ENCODE peak calls at places on chromosomes 11 and 22, in eight cellular contexts. One of them, this sample, is unnamed.

GRCh38 chr22:43777204-43777671 is 34.9 kb downstream of the EFCAB6 start:
- DNase-seq in ELR: peak; percentile 37
- DNase-seq in adrenal gland: no peak
- DNase-seq in ovary: no peak
- DNase-seq in astrocyte of the spinal cord: peak; percentile 21
- DNase-seq in choroid plexus epithelial cell: peak; percentile 27
- DNase-seq in Right ventricle myocardium superior: no peak
- DNase-seq in activated CD4-positive, alpha-beta T cell treated with anti-CD3 and anti-CD28 coated beads for 24 hours: no peak
- DNase-seq in this sample: no peak

GRCh38 chr11:78795862-78796261 is 221.2 kb upstream of the NARS2 start:
- DNase-seq in ELR: no peak
- DNase-seq in adrenal gland: no peak
- DNase-seq in ovary: no peak
- DNase-seq in astrocyte of the spinal cord: peak; percentile 82
- DNase-seq in choroid plexus epithelial cell: no peak
- DNase-seq in Right ventricle myocardium superior: no peak
- DNase-seq in activated CD4-positive, alpha-beta T cell treated with anti-CD3 and anti-CD28 coated beads for 24 hours: no peak
- DNase-seq in this sample: no peak

GRCh38 chr11:57240007-57240406 is 3.0 kb upstream of the APLNR start:
- DNase-seq in ELR: no peak
- DNase-seq in adrenal gland: no peak
- DNase-seq in ovary: no peak
- DNase-seq in astrocyte of the spinal cord: no peak
- DNase-seq in choroid plexus epithelial cell: no peak
- DNase-seq in Right ventricle myocardium superior: no peak
- DNase-seq in activated CD4-positive, alpha-beta T cell treated with anti-CD3 and anti-CD28 coated beads for 24 hours: no peak
- DNase-seq in this sample: no peak

GRCh38 chr22:30325724-30326703 is 727 bp downstream of the TBC1D10A start:
- DNase-seq in ELR: peak; percentile 55
- DNase-seq in adrenal gland: no peak
- DNase-seq in ovary: peak; percentile 52
- DNase-seq in astrocyte of the spinal cord: no peak
- DNase-seq in choroid plexus epithelial cell: no peak
- DNase-seq in Right ventricle myocardium superior: peak; percentile 57
- DNase-seq in activated CD4-positive, alpha-beta T cell treated with anti-CD3 and anti-CD28 coated beads for 24 hours: no peak
- DNase-seq in this sample: peak; percentile 49

GRCh38 chr11:17747131-17747955 is 12.8 kb downstream of the KCNC1 start:
- DNase-seq in ELR: no peak
- DNase-seq in adrenal gland: no peak
- DNase-seq in ovary: no peak
- DNase-seq in astrocyte of the spinal cord: no peak
- DNase-seq in choroid plexus epithelial cell: no peak
- DNase-seq in Right ventricle myocardium superior: no peak
- DNase-seq in activated CD4-positive, alpha-beta T cell treated with anti-CD3 and anti-CD28 coated beads for 24 hours: no peak
- DNase-seq in this sample: no peak

GRCh38 chr11:1744137-1744878 is 6.1 kb downstream of the IFITM10 start:
- DNase-seq in ELR: no peak
- DNase-seq in adrenal gland: peak; percentile 86
- DNase-seq in ovary: no peak
- DNase-seq in astrocyte of the spinal cord: no peak
- DNase-seq in choroid plexus epithelial cell: no peak
- DNase-seq in Right ventricle myocardium superior: peak; percentile 56
- DNase-seq in activated CD4-positive, alpha-beta T cell treated with anti-CD3 and anti-CD28 coated beads for 24 hours: no peak
- DNase-seq in this sample: no peak

GRCh38 chr11:67277231-67277961 is 11.1 kb downstream of the GRK2 start:
- DNase-seq in ELR: peak; percentile 72
- DNase-seq in adrenal gland: peak; percentile 90
- DNase-seq in ovary: peak; percentile 80
- DNase-seq in astrocyte of the spinal cord: peak; percentile 80
- DNase-seq in choroid plexus epithelial cell: peak; percentile 88
- DNase-seq in Right ventricle myocardium superior: peak; percentile 96
- DNase-seq in activated CD4-positive, alpha-beta T cell treated with anti-CD3 and anti-CD28 coated beads for 24 hours: peak; percentile 85
- DNase-seq in this sample: peak; percentile 82

GRCh38 chr11:128463975-128464374 is 123.4 kb downstream of the ETS1 start:
- DNase-seq in ELR: no peak
- DNase-seq in adrenal gland: no peak
- DNase-seq in ovary: no peak
- DNase-seq in astrocyte of the spinal cord: no peak
- DNase-seq in choroid plexus epithelial cell: no peak
- DNase-seq in Right ventricle myocardium superior: no peak
- DNase-seq in activated CD4-positive, alpha-beta T cell treated with anti-CD3 and anti-CD28 coated beads for 24 hours: no peak
- DNase-seq in this sample: no peak

GRCh38 chr11:6315811-6316425 is 4.4 kb downstream of the CAVIN3 start:
- DNase-seq in ELR: peak; percentile 77
- DNase-seq in adrenal gland: peak; percentile 78
- DNase-seq in ovary: peak; percentile 50
- DNase-seq in astrocyte of the spinal cord: peak; percentile 47
- DNase-seq in choroid plexus epithelial cell: peak; percentile 79
- DNase-seq in Right ventricle myocardium superior: peak; percentile 73
- DNase-seq in activated CD4-positive, alpha-beta T cell treated with anti-CD3 and anti-CD28 coated beads for 24 hours: no peak
- DNase-seq in this sample: peak; percentile 65

GRCh38 chr11:8683115-8683807 is 669 bp downstream of the RPL27A start:
- DNase-seq in ELR: no peak
- DNase-seq in adrenal gland: no peak
- DNase-seq in ovary: no peak
- DNase-seq in astrocyte of the spinal cord: no peak
- DNase-seq in choroid plexus epithelial cell: peak; percentile 36
- DNase-seq in Right ventricle myocardium superior: no peak
- DNase-seq in activated CD4-positive, alpha-beta T cell treated with anti-CD3 and anti-CD28 coated beads for 24 hours: no peak
- DNase-seq in this sample: no peak

GRCh38 chr11:16791494-16791961 is 53.1 kb downstream of the C11orf58 start:
- DNase-seq in ELR: peak; percentile 94
- DNase-seq in adrenal gland: peak; percentile 76
- DNase-seq in ovary: peak; percentile 27
- DNase-seq in astrocyte of the spinal cord: peak; percentile 96
- DNase-seq in choroid plexus epithelial cell: peak; percentile 96
- DNase-seq in Right ventricle myocardium superior: no peak
- DNase-seq in activated CD4-positive, alpha-beta T cell treated with anti-CD3 and anti-CD28 coated beads for 24 hours: no peak
- DNase-seq in this sample: no peak

GRCh38 chr22:35784633-35785032 is 67.0 kb downstream of the APOL5 start:
- DNase-seq in ELR: no peak
- DNase-seq in adrenal gland: no peak
- DNase-seq in ovary: no peak
- DNase-seq in astrocyte of the spinal cord: no peak
- DNase-seq in choroid plexus epithelial cell: no peak
- DNase-seq in Right ventricle myocardium superior: no peak
- DNase-seq in activated CD4-positive, alpha-beta T cell treated with anti-CD3 and anti-CD28 coated beads for 24 hours: no peak
- DNase-seq in this sample: no peak

GRCh38 chr11:105588001-105588400 is 21.9 kb upstream of the GRIA4 start:
- DNase-seq in ELR: peak; percentile 79
- DNase-seq in adrenal gland: no peak
- DNase-seq in ovary: no peak
- DNase-seq in astrocyte of the spinal cord: peak; percentile 81
- DNase-seq in choroid plexus epithelial cell: peak; percentile 80
- DNase-seq in Right ventricle myocardium superior: no peak
- DNase-seq in activated CD4-positive, alpha-beta T cell treated with anti-CD3 and anti-CD28 coated beads for 24 hours: no peak
- DNase-seq in this sample: no peak

GRCh38 chr22:11360632-11361031 is 4167.4 kb upstream of the OR11H1 start:
- DNase-seq in ELR: no peak
- DNase-seq in adrenal gland: no peak
- DNase-seq in ovary: no peak
- DNase-seq in astrocyte of the spinal cord: no peak
- DNase-seq in choroid plexus epithelial cell: no peak
- DNase-seq in Right ventricle myocardium superior: no peak
- DNase-seq in activated CD4-positive, alpha-beta T cell treated with anti-CD3 and anti-CD28 coated beads for 24 hours: no peak
- DNase-seq in this sample: no peak

GRCh38 chr22:20424937-20425587 is 12.6 kb downstream of the SCARF2 start:
- DNase-seq in ELR: peak; percentile 21
- DNase-seq in adrenal gland: no peak
- DNase-seq in ovary: no peak
- DNase-seq in astrocyte of the spinal cord: peak; percentile 67
- DNase-seq in choroid plexus epithelial cell: no peak
- DNase-seq in Right ventricle myocardium superior: peak; percentile 65
- DNase-seq in activated CD4-positive, alpha-beta T cell treated with anti-CD3 and anti-CD28 coated beads for 24 hours: no peak
- DNase-seq in this sample: no peak

GRCh38 chr11:105577645-105578044 is 32.2 kb upstream of the GRIA4 start:
- DNase-seq in ELR: peak; percentile 57
- DNase-seq in adrenal gland: no peak
- DNase-seq in ovary: no peak
- DNase-seq in astrocyte of the spinal cord: no peak
- DNase-seq in choroid plexus epithelial cell: peak; percentile 68
- DNase-seq in Right ventricle myocardium superior: no peak
- DNase-seq in activated CD4-positive, alpha-beta T cell treated with anti-CD3 and anti-CD28 coated beads for 24 hours: no peak
- DNase-seq in this sample: no peak

GRCh38 chr22:31122196-31122531 is 602 bp upstream of the INPP5J start:
- DNase-seq in ELR: no peak
- DNase-seq in adrenal gland: no peak
- DNase-seq in ovary: no peak
- DNase-seq in astrocyte of the spinal cord: no peak
- DNase-seq in choroid plexus epithelial cell: no peak
- DNase-seq in Right ventricle myocardium superior: no peak
- DNase-seq in activated CD4-positive, alpha-beta T cell treated with anti-CD3 and anti-CD28 coated beads for 24 hours: no peak
- DNase-seq in this sample: no peak

GRCh38 chr11:43269229-43269928 is 42.4 kb upstream of the API5 start:
- DNase-seq in ELR: no peak
- DNase-seq in adrenal gland: no peak
- DNase-seq in ovary: no peak
- DNase-seq in astrocyte of the spinal cord: no peak
- DNase-seq in choroid plexus epithelial cell: no peak
- DNase-seq in Right ventricle myocardium superior: peak; percentile 61
- DNase-seq in activated CD4-positive, alpha-beta T cell treated with anti-CD3 and anti-CD28 coated beads for 24 hours: no peak
- DNase-seq in this sample: no peak

GRCh38 chr11:12258451-12258850 is 118.9 kb upstream of the PARVA start:
- DNase-seq in ELR: peak; percentile 36
- DNase-seq in adrenal gland: no peak
- DNase-seq in ovary: no peak
- DNase-seq in astrocyte of the spinal cord: peak; percentile 41
- DNase-seq in choroid plexus epithelial cell: peak; percentile 55
- DNase-seq in Right ventricle myocardium superior: no peak
- DNase-seq in activated CD4-positive, alpha-beta T cell treated with anti-CD3 and anti-CD28 coated beads for 24 hours: no peak
- DNase-seq in this sample: no peak

GRCh38 chr22:46330426-46330825 is 5.1 kb upstream of the TRMU start:
- DNase-seq in ELR: no peak
- DNase-seq in adrenal gland: no peak
- DNase-seq in ovary: no peak
- DNase-seq in astrocyte of the spinal cord: no peak
- DNase-seq in choroid plexus epithelial cell: no peak
- DNase-seq in Right ventricle myocardium superior: no peak
- DNase-seq in activated CD4-positive, alpha-beta T cell treated with anti-CD3 and anti-CD28 coated beads for 24 hours: no peak
- DNase-seq in this sample: no peak

GRCh38 chr11:61528114-61528513 is 19.6 kb downstream of the LRRC10B start:
- DNase-seq in ELR: no peak
- DNase-seq in adrenal gland: no peak
- DNase-seq in ovary: no peak
- DNase-seq in astrocyte of the spinal cord: no peak
- DNase-seq in choroid plexus epithelial cell: no peak
- DNase-seq in Right ventricle myocardium superior: no peak
- DNase-seq in activated CD4-positive, alpha-beta T cell treated with anti-CD3 and anti-CD28 coated beads for 24 hours: no peak
- DNase-seq in this sample: no peak

GRCh38 chr22:49066619-49067018 is 761.1 kb downstream of the BRD1 start:
- DNase-seq in ELR: no peak
- DNase-seq in adrenal gland: no peak
- DNase-seq in ovary: no peak
- DNase-seq in astrocyte of the spinal cord: no peak
- DNase-seq in choroid plexus epithelial cell: no peak
- DNase-seq in Right ventricle myocardium superior: no peak
- DNase-seq in activated CD4-positive, alpha-beta T cell treated with anti-CD3 and anti-CD28 coated beads for 24 hours: no peak
- DNase-seq in this sample: no peak

GRCh38 chr11:111826322-111826950 is 44.9 kb downstream of the ALG9 start:
- DNase-seq in ELR: no peak
- DNase-seq in adrenal gland: no peak
- DNase-seq in ovary: no peak
- DNase-seq in astrocyte of the spinal cord: no peak
- DNase-seq in choroid plexus epithelial cell: peak; percentile 62
- DNase-seq in Right ventricle myocardium superior: no peak
- DNase-seq in activated CD4-positive, alpha-beta T cell treated with anti-CD3 and anti-CD28 coated beads for 24 hours: no peak
- DNase-seq in this sample: no peak

GRCh38 chr11:64342869-64343739 is 3.1 kb downstream of the CCDC88B start:
- DNase-seq in ELR: no peak
- DNase-seq in adrenal gland: peak; percentile 51
- DNase-seq in ovary: no peak
- DNase-seq in astrocyte of the spinal cord: no peak
- DNase-seq in choroid plexus epithelial cell: no peak
- DNase-seq in Right ventricle myocardium superior: no peak
- DNase-seq in activated CD4-positive, alpha-beta T cell treated with anti-CD3 and anti-CD28 coated beads for 24 hours: no peak
- DNase-seq in this sample: no peak

GRCh38 chr11:64727131-64727530 is 4.1 kb upstream of the NRXN2 start:
- DNase-seq in ELR: no peak
- DNase-seq in adrenal gland: no peak
- DNase-seq in ovary: no peak
- DNase-seq in astrocyte of the spinal cord: no peak
- DNase-seq in choroid plexus epithelial cell: no peak
- DNase-seq in Right ventricle myocardium superior: peak; percentile 8
- DNase-seq in activated CD4-positive, alpha-beta T cell treated with anti-CD3 and anti-CD28 coated beads for 24 hours: no peak
- DNase-seq in this sample: no peak

GRCh38 chr11:62842171-62842717 is 2.9 kb upstream of the WDR74 start:
- DNase-seq in ELR: no peak
- DNase-seq in adrenal gland: peak; percentile 77
- DNase-seq in ovary: peak; percentile 44
- DNase-seq in astrocyte of the spinal cord: no peak
- DNase-seq in choroid plexus epithelial cell: peak; percentile 29
- DNase-seq in Right ventricle myocardium superior: peak; percentile 53
- DNase-seq in activated CD4-positive, alpha-beta T cell treated with anti-CD3 and anti-CD28 coated beads for 24 hours: no peak
- DNase-seq in this sample: no peak

GRCh38 chr22:21741790-21742189 is 6.2 kb upstream of the YPEL1 start:
- DNase-seq in ELR: no peak
- DNase-seq in adrenal gland: no peak
- DNase-seq in ovary: no peak
- DNase-seq in astrocyte of the spinal cord: no peak
- DNase-seq in choroid plexus epithelial cell: no peak
- DNase-seq in Right ventricle myocardium superior: no peak
- DNase-seq in activated CD4-positive, alpha-beta T cell treated with anti-CD3 and anti-CD28 coated beads for 24 hours: no peak
- DNase-seq in this sample: no peak

GRCh38 chr11:115194798-115195101 is 309.5 kb downstream of the CADM1 start:
- DNase-seq in ELR: no peak
- DNase-seq in adrenal gland: no peak
- DNase-seq in ovary: no peak
- DNase-seq in astrocyte of the spinal cord: no peak
- DNase-seq in choroid plexus epithelial cell: no peak
- DNase-seq in Right ventricle myocardium superior: no peak
- DNase-seq in activated CD4-positive, alpha-beta T cell treated with anti-CD3 and anti-CD28 coated beads for 24 hours: no peak
- DNase-seq in this sample: no peak

GRCh38 chr11:35141538-35141937 is 2.6 kb downstream of the CD44 start:
- DNase-seq in ELR: peak; percentile 48
- DNase-seq in adrenal gland: peak; percentile 69
- DNase-seq in ovary: no peak
- DNase-seq in astrocyte of the spinal cord: no peak
- DNase-seq in choroid plexus epithelial cell: no peak
- DNase-seq in Right ventricle myocardium superior: peak; percentile 77
- DNase-seq in activated CD4-positive, alpha-beta T cell treated with anti-CD3 and anti-CD28 coated beads for 24 hours: no peak
- DNase-seq in this sample: no peak

GRCh38 chr11:34427171-34427805 is 11.4 kb upstream of the CAT start:
- DNase-seq in ELR: peak; percentile 88
- DNase-seq in adrenal gland: no peak
- DNase-seq in ovary: no peak
- DNase-seq in astrocyte of the spinal cord: peak; percentile 89
- DNase-seq in choroid plexus epithelial cell: peak; percentile 94
- DNase-seq in Right ventricle myocardium superior: no peak
- DNase-seq in activated CD4-positive, alpha-beta T cell treated with anti-CD3 and anti-CD28 coated beads for 24 hours: no peak
- DNase-seq in this sample: no peak

GRCh38 chr22:42340695-42341383 is 70.4 kb upstream of the TCF20 start:
- DNase-seq in ELR: no peak
- DNase-seq in adrenal gland: peak; percentile 75
- DNase-seq in ovary: no peak
- DNase-seq in astrocyte of the spinal cord: no peak
- DNase-seq in choroid plexus epithelial cell: no peak
- DNase-seq in Right ventricle myocardium superior: no peak
- DNase-seq in activated CD4-positive, alpha-beta T cell treated with anti-CD3 and anti-CD28 coated beads for 24 hours: no peak
- DNase-seq in this sample: peak; percentile 73

GRCh38 chr11:113628912-113629311 is 77.2 kb downstream of the TMPRSS5 start:
- DNase-seq in ELR: no peak
- DNase-seq in adrenal gland: no peak
- DNase-seq in ovary: no peak
- DNase-seq in astrocyte of the spinal cord: no peak
- DNase-seq in choroid plexus epithelial cell: no peak
- DNase-seq in Right ventricle myocardium superior: no peak
- DNase-seq in activated CD4-positive, alpha-beta T cell treated with anti-CD3 and anti-CD28 coated beads for 24 hours: no peak
- DNase-seq in this sample: peak; percentile 70

GRCh38 chr11:134532921-134533421 is 120.9 kb upstream of the B3GAT1 start:
- DNase-seq in ELR: no peak
- DNase-seq in adrenal gland: peak; percentile 31
- DNase-seq in ovary: no peak
- DNase-seq in astrocyte of the spinal cord: no peak
- DNase-seq in choroid plexus epithelial cell: no peak
- DNase-seq in Right ventricle myocardium superior: no peak
- DNase-seq in activated CD4-positive, alpha-beta T cell treated with anti-CD3 and anti-CD28 coated beads for 24 hours: no peak
- DNase-seq in this sample: no peak

GRCh38 chr22:22591348-22592299 is 32.6 kb upstream of the PRAME start:
- DNase-seq in ELR: no peak
- DNase-seq in adrenal gland: no peak
- DNase-seq in ovary: no peak
- DNase-seq in astrocyte of the spinal cord: no peak
- DNase-seq in choroid plexus epithelial cell: peak; percentile 15
- DNase-seq in Right ventricle myocardium superior: no peak
- DNase-seq in activated CD4-positive, alpha-beta T cell treated with anti-CD3 and anti-CD28 coated beads for 24 hours: no peak
- DNase-seq in this sample: no peak

This sample was measured in H1.